ENCODE peak calls at places on chromosomes 7 and 10, in five cellular contexts. A, K, B, S and F are unnamed samples.

GRCh38 chr10:120422459-120422858 is 34.6 kb upstream of the PLPP4 start:
- DNase-seq in B (no peak), K (no peak), S (no peak), A (no peak), F (no peak)

GRCh38 chr7:36032362-36032818 is 120.7 kb upstream of the EEPD1 start:
- DNase-seq in K (peak; percentile 47), S (no peak), A (no peak), B (no peak), F (no peak)

GRCh38 chr10:7788640-7789335 is 811 bp downstream of the ATP5F1C start:
- DNase-seq in B (peak; percentile 58), A (no peak), S (peak; percentile 19), K (no peak), F (no peak)

GRCh38 chr10:129694633-129695356 is 227.8 kb downstream of the MGMT start:
- DNase-seq in A (no peak), B (peak; percentile 26), K (peak; percentile 51), S (no peak), F (no peak)

GRCh38 chr10:114953047-114953446 is 15.1 kb downstream of the TRUB1 start:
- DNase-seq in A (no peak), B (no peak), K (no peak), S (no peak), F (no peak)

GRCh38 chr10:93437000-93437945 is 44.9 kb downstream of the MYOF start:
- DNase-seq in K (peak; percentile 37), A (no peak), S (no peak), B (peak; percentile 80), F (peak; percentile 75)

GRCh38 chr7:33770581-33770980 is 134.8 kb upstream of the BMPER start:
- DNase-seq in A (no peak), B (no peak), S (no peak), K (no peak), F (no peak)

GRCh38 chr10:71714592-71714991 is 5.0 kb downstream of the C10orf105 start:
- DNase-seq in K (no peak), S (no peak), B (no peak), A (no peak), F (no peak)

GRCh38 chr10:3095373-3096139 is 28.2 kb downstream of the PFKP start:
- DNase-seq in K (no peak), A (no peak), B (peak; percentile 53), S (peak; percentile 47), F (no peak)

GRCh38 chr7:17206354-17206905 is 92.0 kb upstream of the AHR start:
- DNase-seq in B (no peak), K (no peak), S (no peak), A (no peak), F (no peak)

GRCh38 chr7:132118641-132119040 is 457.6 kb downstream of the PLXNA4 start:
- DNase-seq in B (no peak), S (no peak), A (no peak), K (no peak), F (no peak)

GRCh38 chr7:51328351-51328801 is 11.8 kb upstream of the COBL start:
- DNase-seq in S (no peak), B (peak; percentile 56), A (no peak), K (no peak), F (no peak)

GRCh38 chr7:98755138-98755898 is 114.5 kb downstream of the TMEM130 start:
- DNase-seq in A (no peak), B (no peak), K (no peak), S (no peak), F (peak; percentile 66)